ENCODE peak calls at places on chromosomes 6 and 20, in five cellular contexts. G, Z, S, K and U are unnamed samples. For H3K36me3, the result is how much of the 10 kb centered on the place peaks cover.

GRCh38 chr6:135537782-135538301 is 40.3 kb upstream of the AHI1 start:
- DNase-seq in G (no peak), Z (peak), K (peak), S (no peak), U (peak)

GRCh38 chr6:55953384-55953783 is 78.0 kb upstream of the BMP5 start:
- DNase-seq in G (no peak), S (no peak), Z (peak), K (peak), U (peak)

GRCh38 chr20:23047738-23048214 is 1.7 kb downstream of the THBD start:
- DNase-seq in Z (no peak), G (no peak), S (no peak), K (no peak), U (no peak)

GRCh38 chr20:14148042-14148441 is 152.7 kb downstream of the MACROD2 start:
- DNase-seq in G (no peak), Z (peak), K (peak), S (no peak), U (no peak)

GRCh38 chr6:137677714-137678113 is 183.5 kb upstream of the OLIG3 start:
- DNase-seq in G (no peak), S (no peak), K (no peak), Z (no peak), U (peak)

GRCh38 chr20:60558491-60558890 is 600.3 kb downstream of the CDH26 start:
- DNase-seq in K (no peak), Z (no peak), G (no peak), S (no peak), U (no peak)

GRCh38 chr6:44593539-44593944 is 206.0 kb downstream of the CDC5L start:
- DNase-seq in Z (peak), K (peak), G (peak), S (peak), U (peak)

GRCh38 chr6:3822747-3823445 is 26.3 kb upstream of the FAM50B start:
- DNase-seq in S (no peak), K (no peak), Z (no peak), G (no peak), U (peak)

DNA sequence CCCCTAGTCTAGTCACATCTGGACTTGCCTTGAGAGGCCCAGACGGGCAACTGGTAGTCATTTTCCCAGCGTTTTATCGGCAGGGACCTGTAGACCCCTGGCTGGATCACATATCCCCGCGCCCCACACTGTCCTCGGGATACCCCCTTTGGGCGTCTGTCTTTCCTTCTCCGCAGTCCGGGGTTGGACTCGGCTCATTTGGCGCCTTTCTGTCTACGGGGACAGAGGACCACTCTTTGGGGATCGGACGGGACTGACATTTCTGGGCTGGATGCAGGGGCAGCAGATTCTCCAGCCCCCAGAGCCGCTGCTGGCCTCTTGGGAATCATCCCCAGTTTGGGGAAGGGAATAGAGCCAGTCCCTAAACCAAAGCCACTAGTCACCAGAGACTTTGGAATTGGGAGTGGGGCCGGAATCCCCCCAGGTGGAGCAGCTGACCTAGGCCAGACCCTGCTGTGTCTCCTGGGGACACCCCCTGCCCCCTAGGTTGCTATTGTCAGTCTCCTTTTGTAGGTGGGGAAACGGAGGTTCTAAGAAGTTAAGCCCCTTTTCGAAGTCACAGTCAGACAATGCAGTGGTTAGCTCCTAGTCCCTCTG is 734 bp downstream of the FAM110A start:
- DNase-seq in K (no peak), S (no peak), G (no peak), Z (no peak), U (no peak)
- H2AFZ ChIP-seq in K (peak), S (peak), G (peak), Z (peak), U (peak)

DNA sequence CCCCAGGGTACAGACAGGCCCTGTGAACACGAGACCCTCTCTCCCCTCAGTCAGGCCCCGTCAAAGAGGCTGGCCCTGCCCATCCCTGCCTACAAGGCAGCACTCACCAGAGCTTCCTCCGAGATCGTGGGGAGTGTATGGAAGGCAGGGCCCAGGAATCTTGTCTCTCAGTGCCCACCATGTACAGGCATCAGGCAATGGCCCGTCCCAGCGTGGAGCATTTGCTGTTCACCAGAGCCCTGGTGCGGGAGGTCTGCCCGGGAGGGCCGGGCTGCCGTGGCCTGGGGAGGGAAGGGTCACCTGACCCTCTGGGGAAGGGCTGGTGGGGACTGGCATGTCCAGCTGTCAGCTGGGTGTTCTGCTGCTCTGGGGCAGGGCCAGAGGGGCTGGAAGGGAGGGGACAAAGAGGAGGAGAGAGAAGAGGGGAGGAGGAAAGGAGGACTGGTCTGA is at the start of gene IP6K3:
- DNase-seq in S (no peak), G (no peak), K (peak), Z (no peak), U (no peak)
- H2AK5ac ChIP-seq in S (peak), G (peak), K (peak), Z (peak), U (no peak)

DNA sequence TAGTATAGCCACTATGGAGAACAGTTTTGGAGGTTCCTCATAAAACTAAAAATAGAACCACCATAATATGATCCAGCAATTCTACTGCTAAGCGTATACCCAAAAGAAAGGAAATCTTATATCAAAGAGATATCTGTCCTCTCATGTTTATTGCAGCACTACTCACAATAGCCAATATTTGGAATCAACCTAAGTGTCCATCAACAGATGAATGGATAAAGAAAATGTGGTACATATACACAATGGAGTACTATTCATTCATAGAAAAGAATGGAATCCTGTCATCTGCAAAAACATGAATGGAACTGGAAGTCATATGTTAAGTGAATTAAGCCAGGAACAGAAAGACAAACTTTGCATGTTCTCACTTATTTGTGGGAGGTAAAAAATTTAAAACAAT is 5.7 kb upstream of the CD2AP start:
- DNase-seq in Z (no peak), G (no peak), K (no peak), S (no peak), U (no peak)
- H3K36me3 ChIP-seq in Z (under half), G (under half), K (under half), S (under half), U (under half)

DNA sequence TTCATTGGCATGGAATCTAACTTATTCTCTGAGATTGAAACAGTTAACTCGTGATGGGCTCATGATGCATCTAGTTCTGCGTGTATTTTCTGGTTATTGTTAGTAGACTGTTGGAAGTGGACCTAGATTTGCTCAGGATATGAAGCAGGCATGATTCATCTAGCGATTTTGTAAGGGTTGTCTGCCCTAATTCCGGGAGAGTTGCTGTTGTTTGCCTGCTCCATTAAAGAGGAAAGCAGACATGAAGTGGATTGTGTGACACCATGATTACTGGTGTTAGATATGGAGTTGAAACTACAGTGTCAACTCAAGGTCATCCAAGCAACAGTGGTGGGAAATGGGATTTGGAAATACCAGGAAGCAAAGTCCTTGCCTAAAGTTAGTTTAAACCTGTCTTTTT is 41.0 kb downstream of the SOX4 start:
- DNase-seq in K (peak), Z (peak), S (no peak), G (no peak), U (peak)
- H2AFZ ChIP-seq in K (no peak), Z (peak), S (no peak), G (peak), U (no peak)

GRCh38 chr20:53935353-53936084 is 134.9 kb downstream of the BCAS1 start:
- DNase-seq in Z (no peak), G (no peak), S (no peak), K (peak), U (no peak)
- H2AK5ac ChIP-seq in Z (peak), G (no peak), S (no peak), K (peak), U (no peak)